ENCODE peak calls at places on chromosomes 12 and 14, in seven cellular contexts. T is tibial nerve, C is heart left ventricle, Y is WERI-Rb-1, Z is A549, O is PC-3, H is AG04450. S is an unnamed sample.

GRCh38 chr14:97219356-97220017 is 422.3 kb downstream of the VRK1 start:
- DNase-seq in T (no peak), C (no peak), Y (no peak), Z (no peak), O (no peak), H (no peak), S (no peak)

GRCh38 chr14:102558566-102558965 is 33.9 kb upstream of the RCOR1 start:
- DNase-seq in T (no peak), C (peak), Y (no peak), Z (no peak), O (no peak), H (no peak), S (peak)

GRCh38 chr14:72528059-72528950 is 365.6 kb downstream of the DPF3 start:
- DNase-seq in T (no peak), C (no peak), Y (no peak), Z (no peak), O (peak), H (no peak), S (peak)

GRCh38 chr14:101151930-101152310 is 248.4 kb upstream of the RTL1 start:
- DNase-seq in T (no peak), C (no peak), Y (no peak), Z (no peak), O (no peak), H (no peak), S (no peak)

GRCh38 chr12:75437564-75437963 is 43.0 kb upstream of the GLIPR1 start:
- DNase-seq in T (no peak), C (no peak), Y (no peak), Z (no peak), O (peak), H (no peak), S (peak)

GRCh38 chr14:32205984-32206383 is 2.9 kb upstream of the RNU6-8 start:
- DNase-seq in T (no peak), C (no peak), Y (no peak), Z (no peak), O (peak), H (no peak), S (no peak)

GRCh38 chr12:32455607-32456063 is 56.3 kb downstream of the FGD4 start:
- DNase-seq in T (no peak), C (no peak), Y (no peak), Z (peak), O (peak), H (peak), S (peak)

GRCh38 chr12:112190626-112191025 is 65.3 kb downstream of the TRAFD1 start:
- DNase-seq in T (no peak), C (no peak), Y (no peak), Z (no peak), O (peak), H (no peak), S (no peak)

GRCh38 chr12:124727244-124727673 is 136.4 kb downstream of the SCARB1 start:
- DNase-seq in T (peak), C (peak), Y (no peak), Z (no peak), O (peak), H (no peak), S (peak)

GRCh38 chr12:107385518-107385917 is 292.2 kb upstream of the CRY1 start:
- DNase-seq in T (no peak), C (no peak), Y (no peak), Z (no peak), O (peak), H (no peak), S (no peak)

GRCh38 chr14:89351958-89352404 is 65.1 kb downstream of the FOXN3 start:
- DNase-seq in T (no peak), C (no peak), Y (no peak), Z (no peak), O (no peak), H (no peak), S (peak)

GRCh38 chr14:23174266-23174665 is 9.2 kb downstream of the SLC7A8 start:
- DNase-seq in T (no peak), C (no peak), Y (no peak), Z (no peak), O (no peak), H (no peak), S (no peak)

GRCh38 chr12:115378296-115378695 is 694.3 kb upstream of the TBX3 start:
- DNase-seq in T (no peak), C (no peak), Y (no peak), Z (no peak), O (no peak), H (no peak), S (no peak)

GRCh38 chr12:122730215-122731014 is at the start of gene HCAR1:
- DNase-seq in T (no peak), C (no peak), Y (no peak), Z (no peak), O (peak), H (no peak), S (peak)

GRCh38 chr12:12398026-12398859 is 41.4 kb downstream of the BORCS5 start:
- DNase-seq in T (peak), C (no peak), Y (no peak), Z (peak), O (peak), H (peak), S (peak)

GRCh38 chr14:80364274-80364673 is 153.0 kb upstream of the DIO2 start:
- DNase-seq in T (no peak), C (no peak), Y (no peak), Z (peak), O (peak), H (no peak), S (no peak)

GRCh38 chr14:76351941-76352340 is 24.0 kb upstream of the ESRRB start:
- DNase-seq in T (no peak), C (no peak), Y (no peak), Z (no peak), O (no peak), H (no peak), S (no peak)

GRCh38 chr14:58978336-58978735 is 210.1 kb upstream of the DAAM1 start:
- DNase-seq in T (no peak), C (peak), Y (no peak), Z (no peak), O (no peak), H (no peak), S (no peak)

DNA sequence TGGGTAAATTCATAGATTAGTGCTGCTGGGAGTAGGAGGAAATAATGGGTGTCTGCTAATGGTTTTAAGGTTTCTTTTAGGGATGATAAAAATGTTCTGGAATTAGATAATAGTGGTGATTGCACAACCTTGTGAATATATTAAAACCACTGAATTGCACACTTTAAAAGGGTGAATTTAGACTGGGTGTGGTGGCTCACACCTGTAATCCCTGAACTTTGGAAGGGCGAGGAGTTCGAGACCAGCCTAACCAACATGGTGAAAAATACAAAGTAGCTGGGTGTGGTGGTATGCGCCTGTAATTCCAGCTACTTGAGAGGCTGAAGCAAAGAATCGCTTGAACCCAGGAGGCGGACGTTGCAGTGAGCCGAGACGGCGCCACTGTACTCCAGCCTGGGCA is 1.3 kb downstream of the RAD52 start:
- DNase-seq in T (no peak), C (no peak), Y (no peak), Z (no peak), O (no peak), H (no peak), S (no peak)
- H3K27ac ChIP-seq in T (no peak), C (no peak), Y (peak), Z (peak), O (peak), H (no peak), S (peak)

GRCh38 chr14:90383731-90384542 is 12.9 kb upstream of the CALM1 start:
- DNase-seq in T (peak), C (peak), Y (peak), Z (no peak), O (peak), H (no peak), S (no peak)

GRCh38 chr14:90382491-90383125 is 14.2 kb upstream of the CALM1 start:
- DNase-seq in T (peak), C (peak), Y (no peak), Z (peak), O (peak), H (no peak), S (peak)

GRCh38 chr14:90381999-90382451 is 14.8 kb upstream of the CALM1 start:
- DNase-seq in T (peak), C (no peak), Y (peak), Z (no peak), O (peak), H (no peak), S (no peak)

GRCh38 chr14:90383126-90383730 is 13.6 kb upstream of the CALM1 start:
- DNase-seq in T (peak), C (peak), Y (peak), Z (peak), O (peak), H (peak), S (peak)

GRCh38 chr14:90384543-90384911 is 12.3 kb upstream of the CALM1 start:
- DNase-seq in T (no peak), C (no peak), Y (no peak), Z (no peak), O (peak), H (no peak), S (peak)
- H3K4me3 ChIP-seq in T (no peak), C (peak), Y (peak), Z (no peak), O (peak), H (no peak), S (peak)

DNA sequence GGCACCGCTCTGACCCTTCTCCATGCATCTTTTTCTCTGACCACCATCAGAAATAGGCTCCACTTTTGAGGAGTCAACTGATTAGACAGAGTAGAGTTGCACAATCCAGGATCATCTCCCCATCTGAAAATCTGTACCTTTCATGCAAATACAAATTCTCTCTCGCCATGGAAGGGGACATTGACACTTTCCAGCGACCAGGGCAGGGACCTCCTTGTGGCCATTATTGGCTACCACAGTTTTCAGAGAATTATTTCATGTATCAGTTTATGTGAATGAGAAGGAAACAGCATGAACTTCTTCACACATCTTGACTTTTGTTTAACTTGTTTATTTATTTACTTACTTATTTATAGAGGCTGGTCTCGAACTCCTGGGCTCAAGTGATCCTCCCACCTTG is 13.8 kb upstream of the RAN start:
- DNase-seq in T (no peak), C (no peak), Y (no peak), Z (no peak), O (no peak), H (no peak), S (no peak)
- TF ChIP-seq CTCF in T (no peak), C (no peak), Y (no peak), Z (no peak), O (peak), H (no peak), S (no peak)

DNA sequence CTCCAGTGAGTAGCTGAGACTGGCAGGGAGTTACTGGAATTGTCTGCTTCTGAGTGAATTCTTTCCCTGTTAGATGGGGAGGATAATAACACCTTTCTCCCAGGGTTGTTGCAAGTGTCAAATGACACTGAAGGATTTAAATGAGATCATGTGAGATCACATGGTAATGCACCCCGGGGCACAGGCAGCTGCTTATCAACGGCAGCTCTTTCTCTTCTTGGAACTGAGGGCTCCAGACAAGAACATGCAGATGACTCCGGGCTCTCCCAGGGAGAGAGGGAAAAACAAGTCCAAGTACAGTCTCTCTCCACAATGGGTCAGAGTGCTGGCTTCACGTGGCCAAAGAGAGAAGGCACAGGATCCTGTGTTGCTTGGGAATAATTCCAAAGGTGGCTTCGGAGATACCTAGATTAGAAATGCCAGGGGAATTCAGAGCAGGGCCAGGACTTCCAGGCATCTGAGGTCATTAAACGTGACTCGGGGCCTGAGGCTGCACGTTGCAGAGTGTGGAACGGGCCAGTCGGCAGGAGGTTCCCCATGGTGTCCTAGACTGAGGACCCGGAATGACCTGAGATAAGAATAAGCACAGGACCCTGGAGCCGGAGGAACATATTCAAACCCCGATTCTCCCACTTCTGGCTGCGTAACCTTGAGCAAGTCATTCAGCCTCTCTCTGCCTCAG is 109.2 kb downstream of the PRMT8 start:
- DNase-seq in T (no peak), C (no peak), Y (peak), Z (no peak), O (no peak), H (no peak), S (peak)
- H3K27ac ChIP-seq in T (no peak), C (no peak), Y (no peak), Z (no peak), O (no peak), H (no peak), S (no peak)

GRCh38 chr12:54217309-54217661 is 28.5 kb upstream of the SMUG1 start:
- DNase-seq in T (no peak), C (no peak), Y (no peak), Z (no peak), O (no peak), H (no peak), S (peak)
- H3K4me3 ChIP-seq in T (peak), C (peak), Y (no peak), Z (peak), O (peak), H (peak), S (peak)

DNA sequence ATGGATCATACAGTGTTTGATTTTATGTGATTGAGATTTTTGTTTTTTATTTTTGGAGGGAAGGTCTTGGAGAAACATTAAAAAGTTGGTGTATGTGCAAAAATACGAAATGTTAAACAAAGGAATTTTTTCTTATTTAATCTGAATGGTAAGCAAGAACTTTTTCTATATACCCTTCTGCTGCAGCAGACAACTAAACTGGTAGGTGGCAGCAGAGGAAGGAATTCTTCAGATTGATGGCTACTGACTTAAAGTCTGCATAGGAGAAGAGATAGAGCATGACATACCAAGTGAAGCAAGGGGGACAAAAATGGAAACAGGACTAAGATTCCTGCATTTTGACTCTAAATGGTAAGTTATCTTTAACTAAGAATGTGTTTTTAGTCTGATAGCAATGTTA is 42.0 kb upstream of the A2ML1 start:
- DNase-seq in T (no peak), C (no peak), Y (no peak), Z (peak), O (peak), H (peak), S (peak)
- TF ChIP-seq CTCF in T (peak), C (peak), Y (peak), Z (peak), O (peak), H (peak), S (peak)

S was measured in osteoblast.